ENCODE peak calls at places on chromosome 15, in seven cellular contexts. A is HepG2, K is HCT116, D is K562, T is H1, Y is SK-N-SH, O is GM12878. Z is an unnamed sample.

GRCh38 chr15:48090666-48091065 is 30.1 kb upstream of the SLC24A5 start:
- DNase-seq in K (no peak), O (no peak), A (no peak), Y (no peak), D (no peak), T (no peak), Z (no peak)

GRCh38 chr15:25092661-25093060 is 137.9 kb downstream of the SNRPN start:
- DNase-seq in O (no peak), Y (no peak), T (no peak), D (no peak), A (no peak), K (no peak), Z (no peak)

GRCh38 chr15:85757073-85757938 is 37.4 kb downstream of the KLHL25 start:
- DNase-seq in K (no peak), Y (no peak), A (no peak), D (no peak), O (no peak), T (no peak), Z (no peak)

GRCh38 chr15:71648095-71648494 is 162.3 kb upstream of the NR2E3 start:
- DNase-seq in Y (no peak), T (no peak), K (no peak), O (no peak), D (no peak), A (no peak), Z (no peak)

GRCh38 chr15:94259121-94259776 is 27.9 kb downstream of the MCTP2 start:
- DNase-seq in T (no peak), K (no peak), A (no peak), O (no peak), Y (no peak), D (no peak), Z (no peak)

GRCh38 chr15:98177950-98178848 is 217.7 kb downstream of the ARRDC4 start:
- DNase-seq in A (peak), O (no peak), T (peak), D (peak), K (peak), Y (peak), Z (peak)

GRCh38 chr15:64460206-64460736 is at the start of gene ZNF609:
- DNase-seq in T (peak), D (peak), A (peak), Y (peak), O (no peak), K (peak), Z (peak)

GRCh38 chr15:40536501-40536900 is 28.3 kb downstream of the CCDC32 start:
- DNase-seq in D (no peak), K (no peak), A (no peak), T (no peak), O (no peak), Y (no peak), Z (no peak)

GRCh38 chr15:57866149-57866736 is 159.7 kb downstream of the POLR2M start:
- DNase-seq in K (peak), D (peak), T (peak), Y (peak), A (peak), O (no peak), Z (peak)

GRCh38 chr15:66105286-66105984 is 148.1 kb downstream of the MEGF11 start:
- DNase-seq in K (no peak), T (no peak), Y (no peak), A (no peak), D (no peak), O (no peak), Z (no peak)

GRCh38 chr15:25053000-25053815 is 98.4 kb downstream of the SNRPN start:
- DNase-seq in D (no peak), Y (no peak), T (peak), O (no peak), K (no peak), A (no peak), Z (no peak)

GRCh38 chr15:69497634-69498033 is 45.0 kb downstream of the RPLP1 start:
- DNase-seq in T (no peak), K (no peak), A (no peak), Y (no peak), D (no peak), O (no peak), Z (no peak)

GRCh38 chr15:69491051-69491505 is 38.5 kb downstream of the RPLP1 start:
- DNase-seq in K (no peak), Y (no peak), T (no peak), A (no peak), O (no peak), D (no peak), Z (no peak)

GRCh38 chr15:69490356-69491050 is 37.9 kb downstream of the RPLP1 start:
- DNase-seq in Y (no peak), T (no peak), D (no peak), O (no peak), A (no peak), K (no peak), Z (no peak)

GRCh38 chr15:69497076-69497475 is 44.5 kb downstream of the RPLP1 start:
- DNase-seq in T (peak), Y (no peak), A (no peak), O (no peak), K (no peak), D (no peak), Z (no peak)

DNA sequence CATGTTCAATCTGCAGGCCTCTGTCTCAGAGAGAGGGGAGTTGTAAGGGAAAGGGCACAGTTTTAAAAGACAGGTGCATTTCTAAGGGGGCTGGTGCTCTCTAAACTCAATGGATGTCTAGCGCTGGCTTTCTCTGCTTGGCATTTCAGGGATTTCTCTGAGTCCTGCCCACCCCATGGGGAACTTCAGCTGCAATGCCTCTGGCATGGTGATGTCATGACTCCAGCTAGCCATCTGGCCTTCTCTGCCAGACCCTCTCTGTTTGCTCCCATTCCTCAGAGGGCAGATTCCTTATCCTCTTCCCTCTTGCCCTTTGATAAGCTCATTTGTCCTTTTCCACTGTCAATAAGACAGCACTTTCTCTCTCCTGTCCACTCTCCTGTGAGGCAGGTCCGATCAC is 40.8 kb downstream of the RPLP1 start:
- DNase-seq in A (no peak), T (no peak), O (no peak), K (no peak), Y (peak), D (no peak), Z (no peak)
- TF ChIP-seq JUND in A (no peak), T (no peak), O (no peak), K (no peak), Y (no peak), D (no peak), Z (no peak)

GRCh38 chr15:76714950-76715349 is 190.2 kb downstream of the SCAPER start:
- DNase-seq in A (no peak), D (no peak), O (no peak), T (no peak), Y (no peak), K (no peak), Z (no peak)

DNA sequence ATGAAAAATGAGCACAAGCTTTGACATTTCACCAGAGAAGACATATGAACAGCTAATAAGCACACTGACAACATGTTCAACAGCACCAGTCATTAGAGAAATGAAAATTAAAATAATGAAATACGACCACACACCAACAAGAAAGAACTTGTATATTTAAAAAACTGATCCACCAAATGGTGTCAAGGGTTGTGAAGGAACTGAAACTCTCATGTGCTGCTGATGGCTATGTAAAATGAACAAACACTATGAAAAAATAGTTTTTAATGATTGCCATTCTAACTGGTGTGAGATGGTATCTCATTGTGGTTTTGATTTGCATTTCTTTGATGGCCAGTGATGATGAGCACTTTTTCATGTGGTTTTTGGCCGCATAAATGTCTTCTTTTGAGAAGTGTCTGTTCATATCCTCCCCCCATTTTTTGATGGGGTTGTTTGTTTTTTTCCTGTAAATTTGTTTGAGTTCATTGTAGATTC is 193.8 kb downstream of the SCAPER start:
- DNase-seq in K (no peak), O (peak), A (no peak), D (no peak), Y (no peak), T (no peak), Z (no peak)
- TF ChIP-seq JUND in K (no peak), O (no peak), A (no peak), D (no peak), Y (no peak), T (no peak), Z (no peak)

GRCh38 chr15:39431371-39431770 is 149.5 kb upstream of the THBS1 start:
- DNase-seq in K (no peak), D (no peak), A (no peak), O (no peak), Y (no peak), T (no peak), Z (no peak)

GRCh38 chr15:39430389-39430788 is 150.5 kb upstream of the THBS1 start:
- DNase-seq in A (no peak), T (no peak), K (no peak), D (no peak), Y (no peak), O (no peak), Z (no peak)

GRCh38 chr15:39429898-39430357 is 151.0 kb upstream of the THBS1 start:
- DNase-seq in D (no peak), K (no peak), A (peak), Y (no peak), T (no peak), O (no peak), Z (no peak)

GRCh38 chr15:39427705-39428104 is 153.2 kb upstream of the THBS1 start:
- DNase-seq in Y (peak), K (no peak), T (no peak), O (no peak), A (peak), D (peak), Z (no peak)

DNA sequence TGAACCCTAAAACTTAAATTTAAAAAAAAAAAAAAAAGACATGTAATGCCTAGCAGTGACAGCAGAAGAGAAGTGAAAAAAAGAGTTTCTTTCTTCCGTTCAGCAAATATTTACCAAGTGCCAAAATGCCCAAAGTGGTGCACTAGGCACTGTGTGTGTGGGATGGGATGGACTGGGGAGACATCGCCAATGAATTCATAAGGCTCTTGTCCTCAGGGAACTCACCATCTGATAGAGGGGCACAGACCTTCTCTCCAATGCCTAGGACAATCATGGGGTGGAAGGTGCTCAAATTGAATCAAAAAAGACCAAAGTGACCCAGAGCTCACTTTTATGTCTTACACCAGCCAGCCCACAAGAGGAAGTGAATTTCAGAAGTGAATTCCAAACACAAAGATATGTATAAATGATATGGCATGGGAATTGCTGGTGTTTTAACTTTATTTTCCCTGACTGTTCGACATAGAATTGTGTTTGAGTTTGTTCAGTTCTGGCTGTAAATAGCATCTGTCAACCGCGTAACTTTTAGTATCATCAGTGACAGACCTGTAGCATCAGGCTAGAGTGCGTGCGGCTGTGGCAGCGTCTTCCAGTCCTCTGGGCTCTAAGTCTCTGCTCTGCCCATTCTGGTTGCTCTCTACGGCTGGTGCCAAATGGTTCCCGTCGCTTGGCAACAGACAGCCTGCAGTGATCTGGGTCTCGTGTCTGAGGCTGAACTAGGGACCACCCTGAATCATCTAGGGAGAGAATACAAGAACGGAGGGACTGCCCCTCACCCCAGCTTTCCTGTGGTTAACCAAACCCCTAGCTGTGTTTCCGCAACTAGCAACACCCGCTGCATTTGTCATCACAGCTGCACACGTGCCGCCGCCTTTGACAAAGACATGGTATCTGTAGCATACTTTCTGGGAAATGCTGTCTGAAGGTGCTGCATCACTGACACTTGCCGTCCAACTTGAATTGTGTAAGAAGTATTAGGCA is 154.0 kb upstream of the THBS1 start:
- DNase-seq in D (peak), O (peak), Y (peak), A (no peak), T (no peak), K (no peak), Z (no peak)
- TF ChIP-seq JUND in D (no peak), O (no peak), Y (no peak), A (no peak), T (no peak), K (no peak), Z (no peak)

DNA sequence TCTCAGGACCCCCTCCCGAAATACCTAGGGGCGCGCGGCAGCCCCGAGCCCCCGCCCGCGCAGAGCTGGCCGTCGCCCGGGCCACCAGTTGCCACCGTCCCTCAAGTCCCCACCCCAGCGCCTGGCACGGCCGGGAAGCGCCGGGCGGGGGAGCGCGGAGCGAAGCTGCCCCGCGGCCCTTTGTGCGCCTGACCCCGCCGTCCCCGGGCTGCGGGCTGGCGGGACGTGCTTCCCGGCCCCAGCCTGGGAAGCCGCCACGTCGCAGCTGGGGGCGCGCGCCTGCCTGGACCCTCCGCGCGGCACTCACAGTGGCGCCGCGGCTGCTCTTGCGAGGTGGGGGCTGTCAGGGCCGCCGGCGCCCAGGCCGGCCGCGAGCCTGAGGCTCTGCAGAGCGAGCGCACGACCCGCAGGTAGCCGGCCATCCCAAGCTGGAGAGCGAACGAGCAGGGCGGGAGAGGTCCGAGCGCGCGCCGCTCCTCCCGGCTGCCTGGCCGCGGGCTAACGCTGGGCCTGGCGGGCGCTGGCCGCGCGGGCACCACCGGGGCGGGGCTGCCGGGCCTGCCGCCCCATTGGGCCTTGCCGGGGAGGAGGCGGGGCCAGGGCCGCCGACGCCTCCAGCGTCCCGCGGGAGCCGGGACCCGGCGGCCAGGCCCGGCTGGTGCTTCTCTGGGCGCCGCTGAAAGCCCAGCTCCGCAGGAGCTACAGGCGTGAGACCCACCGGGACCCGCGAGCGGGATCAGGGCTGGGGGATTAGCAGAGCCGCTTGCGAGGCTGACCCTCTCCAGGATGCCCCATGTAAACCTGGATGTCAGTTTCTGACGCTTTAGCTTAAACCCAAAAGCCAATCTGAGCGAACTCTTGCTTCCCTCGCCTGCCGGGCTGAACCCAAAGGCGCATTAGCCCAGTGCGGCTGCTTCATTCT is at the start of gene IDH2:
- DNase-seq in K (peak), A (peak), Y (peak), O (no peak), T (peak), D (peak), Z (peak)
- TF ChIP-seq JUND in K (no peak), A (no peak), Y (no peak), O (no peak), T (no peak), D (no peak), Z (no peak)

DNA sequence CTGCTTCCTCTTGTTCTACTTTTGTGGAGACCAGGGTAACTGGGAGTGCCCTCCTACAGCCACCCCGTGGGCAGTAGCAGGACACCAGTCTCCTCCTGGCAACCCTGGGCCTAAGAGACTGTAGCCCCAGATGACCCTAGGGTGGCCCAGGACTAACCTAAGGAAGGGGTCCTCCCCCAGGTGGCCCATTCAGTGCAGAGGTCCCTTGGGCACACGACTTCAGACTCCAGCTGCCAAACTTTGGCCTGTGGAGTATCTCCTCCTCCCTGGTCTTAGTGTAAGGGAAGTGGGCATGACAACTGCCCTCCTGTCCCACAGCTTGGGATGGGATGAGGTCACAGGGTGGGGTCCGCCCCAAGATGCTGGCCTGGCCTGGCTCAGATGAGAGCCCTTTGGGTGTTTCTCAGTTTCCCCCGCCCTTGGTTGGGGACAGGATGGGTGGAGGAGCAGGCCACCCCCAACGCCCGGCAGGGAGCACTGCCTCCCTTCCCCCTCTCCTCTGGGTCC is 4.8 kb downstream of the CSK start:
- DNase-seq in O (no peak), T (no peak), Y (no peak), D (no peak), K (no peak), A (no peak), Z (no peak)
- TF ChIP-seq JUND in O (no peak), T (no peak), Y (no peak), D (no peak), K (no peak), A (no peak), Z (no peak)

DNA sequence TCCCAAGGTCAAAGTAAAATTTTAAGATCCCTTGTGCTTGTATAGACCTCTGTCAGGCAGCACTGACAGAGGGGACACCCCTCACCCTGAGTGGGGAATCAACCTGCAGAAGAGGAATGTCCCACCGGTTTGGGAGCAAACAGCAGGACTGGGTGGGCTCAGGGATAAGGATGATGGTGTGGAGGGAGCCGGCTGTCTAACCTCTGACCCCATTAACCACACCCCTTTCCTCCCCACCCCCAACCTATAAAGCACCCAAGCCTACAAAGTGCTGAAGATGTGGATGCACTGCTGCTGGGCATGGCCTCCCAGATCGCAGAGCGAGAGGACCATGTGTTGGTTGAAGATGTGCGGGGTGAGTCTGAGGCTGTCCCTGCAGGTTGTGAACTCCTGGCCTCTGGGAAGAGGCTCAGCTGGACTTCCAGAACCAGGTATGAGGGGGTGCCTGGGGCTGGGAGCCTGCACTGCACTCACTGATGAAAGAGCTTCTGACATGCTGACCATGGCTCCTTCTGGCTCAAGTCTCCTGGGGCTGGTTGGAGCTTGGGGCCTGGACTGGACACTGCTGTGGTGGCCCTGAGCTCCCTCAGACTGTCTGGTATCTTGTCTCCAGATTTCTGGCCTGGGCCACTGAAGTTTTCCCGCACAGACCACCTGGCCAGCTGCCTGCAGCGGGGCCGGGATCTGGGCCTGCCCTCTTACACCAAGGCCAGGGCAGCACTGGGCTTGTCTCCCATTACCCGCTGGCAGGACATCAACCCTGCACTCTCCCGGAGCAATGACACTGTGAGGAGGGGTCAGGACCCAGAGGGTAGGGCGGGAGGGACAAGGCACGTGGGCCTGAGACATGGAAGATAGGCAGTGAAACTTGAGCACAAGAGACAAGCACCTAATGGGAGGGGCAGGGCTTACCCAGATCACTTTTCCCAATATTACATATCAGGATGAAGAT is 9.3 kb downstream of the DUOX1 start:
- DNase-seq in K (no peak), A (no peak), D (no peak), Y (no peak), O (no peak), T (no peak), Z (no peak)
- TF ChIP-seq JUND in K (no peak), A (no peak), D (no peak), Y (no peak), O (no peak), T (no peak), Z (no peak)

Z was measured in T47D.